ENCODE peak calls at places on chromosomes 5 and 9, in five cellular contexts. M, J, W, Y and X are unnamed samples.

GRCh38 chr9:100108572-100108971 is 9.5 kb downstream of the INVS start:
- DNase-seq in Y (no peak), W (no peak), M (no peak), J (no peak), X (no peak)

GRCh38 chr5:156367602-156368001 is 40.6 kb downstream of the SGCD start:
- DNase-seq in Y (no peak), J (peak), M (no peak), W (no peak), X (peak)

GRCh38 chr5:178355662-178356061 is 123.1 kb upstream of the PHYKPL start:
- DNase-seq in M (no peak), J (no peak), Y (no peak), W (no peak), X (no peak)

GRCh38 chr5:150446583-150446982 is 3.0 kb downstream of the RPS14 start:
- DNase-seq in Y (no peak), J (no peak), M (no peak), W (no peak), X (no peak)

GRCh38 chr9:77291714-77292113 is 114.4 kb downstream of the VPS13A start:
- DNase-seq in M (no peak), W (no peak), J (peak), Y (peak), X (no peak)

GRCh38 chr9:127763918-127764384 is 14.5 kb downstream of the SH2D3C start:
- DNase-seq in Y (peak), W (no peak), J (no peak), M (peak), X (no peak)

GRCh38 chr5:159975462-159976019 is 33.4 kb upstream of the TTC1 start:
- DNase-seq in W (peak), Y (peak), M (no peak), J (peak), X (no peak)

GRCh38 chr5:93378073-93378472 is 202.9 kb downstream of the NR2F1-AS1 start:
- DNase-seq in W (no peak), J (peak), Y (no peak), M (no peak), X (no peak)

GRCh38 chr9:136409557-136410455 is 608 bp downstream of the ENTR1 start:
- DNase-seq in Y (peak), M (no peak), W (no peak), J (peak), X (no peak)

GRCh38 chr5:1174122-1174936 is 27.1 kb upstream of the SLC6A19 start:
- DNase-seq in J (peak), M (peak), W (peak), Y (peak), X (no peak)

GRCh38 chr9:4515958-4516375 is 25.7 kb downstream of the SLC1A1 start:
- DNase-seq in W (no peak), M (no peak), Y (no peak), J (no peak), X (no peak)

GRCh38 chr5:109567374-109568044 is 122.2 kb upstream of the MAN2A1 start:
- DNase-seq in Y (no peak), J (no peak), M (no peak), W (no peak), X (no peak)